ENCODE peak calls at places on chromosomes 12 and 14, in ten cellular contexts. I is M059J; V is IMR-90; K is NCI-H748 treated with DMSO at 0.1 percent for 48 hours; F is germinal center; O is HTR-8/SVneo; D is cardiac muscle cell; X is fibroblast of the conjunctiva; H is ecto neural progenitor cell; T is activated CD8-positive, alpha-beta memory T cell treated with anti-CD3 and anti-CD28 coated beads, Interleukin-2, amount 50 U/mL, for 48 hours. U is an unnamed sample.

GRCh38 chr12:108399514-108399913 is 60.4 kb upstream of the CMKLR1 start:
- DNase-seq in I (no peak), V (no peak), K (no peak), F (no peak), O (no peak), D (no peak), X (no peak), H (no peak), T (no peak), U (no peak)

GRCh38 chr12:3752096-3752709 is 706 bp downstream of the CRACR2A start:
- DNase-seq in I (no peak), V (no peak), K (no peak), F (peak), O (no peak), D (no peak), X (no peak), H (peak), T (peak), U (peak)

GRCh38 chr14:31937730-31938346 is 139.3 kb upstream of the ARHGAP5 start:
- DNase-seq in I (peak), V (peak), K (no peak), F (no peak), O (peak), D (no peak), X (peak), H (no peak), T (peak), U (no peak)

GRCh38 chr12:92045852-92046251 is 99.8 kb downstream of the BTG1 start:
- DNase-seq in I (no peak), V (no peak), K (no peak), F (no peak), O (no peak), D (no peak), X (no peak), H (no peak), T (no peak), U (no peak)

GRCh38 chr14:74973003-74973614 is 17.7 kb upstream of the PGF start:
- DNase-seq in I (peak), V (peak), K (no peak), F (no peak), O (no peak), D (no peak), X (no peak), H (no peak), T (peak), U (no peak)

GRCh38 chr14:68513838-68514610 is 278.8 kb downstream of the ZFP36L1 start:
- DNase-seq in I (no peak), V (no peak), K (no peak), F (peak), O (no peak), D (no peak), X (no peak), H (no peak), T (no peak), U (no peak)

GRCh38 chr12:87866602-87867292 is 162.5 kb downstream of the C12orf50 start:
- DNase-seq in I (peak), V (peak), K (peak), F (no peak), O (no peak), D (no peak), X (peak), H (no peak), T (no peak), U (no peak)

GRCh38 chr12:124738636-124739467 is 124.8 kb downstream of the SCARB1 start:
- DNase-seq in I (peak), V (peak), K (no peak), F (no peak), O (no peak), D (no peak), X (no peak), H (peak), T (no peak), U (no peak)

GRCh38 chr12:29159690-29160089 is 10.6 kb downstream of the FAR2 start:
- DNase-seq in I (no peak), V (no peak), K (no peak), F (no peak), O (no peak), D (no peak), X (no peak), H (no peak), T (no peak), U (no peak)

GRCh38 chr12:105322070-105322469 is 8.4 kb upstream of the C12orf75 start:
- DNase-seq in I (peak), V (peak), K (no peak), F (no peak), O (no peak), D (no peak), X (peak), H (no peak), T (no peak), U (no peak)

GRCh38 chr14:105491366-105492006 is 440 bp downstream of the TEDC1 start:
- DNase-seq in I (peak), V (peak), K (peak), F (peak), O (peak), D (no peak), X (peak), H (peak), T (peak), U (no peak)

GRCh38 chr12:124543052-124543590 is 24.3 kb downstream of the NCOR2 start:
- DNase-seq in I (peak), V (no peak), K (peak), F (no peak), O (no peak), D (no peak), X (peak), H (no peak), T (no peak), U (no peak)

GRCh38 chr14:96502621-96503251 is 554 bp downstream of the PAPOLA start:
- DNase-seq in I (peak), V (peak), K (no peak), F (peak), O (peak), D (peak), X (peak), H (no peak), T (no peak), U (no peak)

GRCh38 chr14:82689948-82690347 is 1156.3 kb upstream of the SEL1L start:
- DNase-seq in I (no peak), V (peak), K (no peak), F (no peak), O (no peak), D (no peak), X (peak), H (no peak), T (no peak), U (no peak)

GRCh38 chr14:63266106-63266505 is 52.6 kb downstream of the GPHB5 start:
- DNase-seq in I (no peak), V (peak), K (no peak), F (no peak), O (no peak), D (no peak), X (no peak), H (no peak), T (no peak), U (no peak)

GRCh38 chr12:21438643-21439042 is 1.2 kb downstream of the PYROXD1 start:
- DNase-seq in I (no peak), V (peak), K (no peak), F (no peak), O (no peak), D (no peak), X (no peak), H (no peak), T (no peak), U (no peak)

GRCh38 chr14:74593241-74593985 is 18.6 kb downstream of the LTBP2 start:
- DNase-seq in I (no peak), V (no peak), K (no peak), F (no peak), O (no peak), D (no peak), X (no peak), H (no peak), T (no peak), U (no peak)

GRCh38 chr12:115755061-115755751 is 522.3 kb downstream of the MED13L start:
- DNase-seq in I (no peak), V (no peak), K (no peak), F (no peak), O (no peak), D (no peak), X (no peak), H (no peak), T (no peak), U (no peak)

GRCh38 chr12:49272790-49273725 is 8.2 kb downstream of the TUBA1C start:
- DNase-seq in I (no peak), V (no peak), K (no peak), F (no peak), O (no peak), D (no peak), X (no peak), H (no peak), T (no peak), U (no peak)

U was measured in esophagus muscularis mucosa.